ENCODE peak calls at places on chromosome 10, in four cellular contexts. D, F, Y and O are unnamed samples. For H3K4me1 and H3K27me3, the result is how much of the 10 kb centered on the place peaks cover.

GRCh38 chr10:106508920-106509319 is 655.6 kb downstream of the SORCS1 start:
- DNase-seq in D (peak), F (no peak), Y (no peak), O (no peak)

GRCh38 chr10:15122477-15123030 is 25.4 kb downstream of the RPP38 start:
- DNase-seq in D (no peak), F (no peak), Y (no peak), O (no peak)

GRCh38 chr10:86971146-86971991 is 3.1 kb downstream of the ADIRF start:
- DNase-seq in D (peak), F (no peak), Y (peak), O (peak)

GRCh38 chr10:35042783-35043182 is 47.4 kb downstream of the CUL2 start:
- DNase-seq in D (no peak), F (peak), Y (no peak), O (no peak)

GRCh38 chr10:33279791-33280190 is 54.7 kb downstream of the NRP1 start:
- DNase-seq in D (peak), F (no peak), Y (no peak), O (no peak)

GRCh38 chr10:49107890-49108274 is 7.4 kb downstream of the VSTM4 start:
- DNase-seq in D (no peak), F (no peak), Y (no peak), O (no peak)

GRCh38 chr10:61898435-61898778 is 3.1 kb upstream of the ARID5B start:
- DNase-seq in D (no peak), F (no peak), Y (no peak), O (no peak)

GRCh38 chr10:60114765-60115586 is 208.6 kb upstream of the CCDC6 start:
- DNase-seq in D (peak), F (peak), Y (peak), O (no peak)

GRCh38 chr10:125003901-125004467 is 62.1 kb downstream of the ZRANB1 start:
- DNase-seq in D (no peak), F (no peak), Y (peak), O (peak)

GRCh38 chr10:87550741-87551140 is 46.0 kb downstream of the MINPP1 start:
- DNase-seq in D (no peak), F (peak), Y (no peak), O (no peak)

GRCh38 chr10:71684356-71685173 is 35.0 kb downstream of the C10orf105 start:
- DNase-seq in D (no peak), F (peak), Y (no peak), O (no peak)

GRCh38 chr10:23310443-23310842 is 34.2 kb downstream of the C10orf67 start:
- DNase-seq in D (no peak), F (no peak), Y (no peak), O (no peak)

GRCh38 chr10:103793429-103793828 is 61.9 kb downstream of the SH3PXD2A start:
- DNase-seq in D (no peak), F (no peak), Y (no peak), O (no peak)

GRCh38 chr10:132146941-132147915 is 39.5 kb upstream of the DPYSL4 start:
- DNase-seq in D (no peak), F (no peak), Y (no peak), O (peak)
- H3K4me1 ChIP-seq in D (under half), F (under half), Y (under half), O (under half)

DNA sequence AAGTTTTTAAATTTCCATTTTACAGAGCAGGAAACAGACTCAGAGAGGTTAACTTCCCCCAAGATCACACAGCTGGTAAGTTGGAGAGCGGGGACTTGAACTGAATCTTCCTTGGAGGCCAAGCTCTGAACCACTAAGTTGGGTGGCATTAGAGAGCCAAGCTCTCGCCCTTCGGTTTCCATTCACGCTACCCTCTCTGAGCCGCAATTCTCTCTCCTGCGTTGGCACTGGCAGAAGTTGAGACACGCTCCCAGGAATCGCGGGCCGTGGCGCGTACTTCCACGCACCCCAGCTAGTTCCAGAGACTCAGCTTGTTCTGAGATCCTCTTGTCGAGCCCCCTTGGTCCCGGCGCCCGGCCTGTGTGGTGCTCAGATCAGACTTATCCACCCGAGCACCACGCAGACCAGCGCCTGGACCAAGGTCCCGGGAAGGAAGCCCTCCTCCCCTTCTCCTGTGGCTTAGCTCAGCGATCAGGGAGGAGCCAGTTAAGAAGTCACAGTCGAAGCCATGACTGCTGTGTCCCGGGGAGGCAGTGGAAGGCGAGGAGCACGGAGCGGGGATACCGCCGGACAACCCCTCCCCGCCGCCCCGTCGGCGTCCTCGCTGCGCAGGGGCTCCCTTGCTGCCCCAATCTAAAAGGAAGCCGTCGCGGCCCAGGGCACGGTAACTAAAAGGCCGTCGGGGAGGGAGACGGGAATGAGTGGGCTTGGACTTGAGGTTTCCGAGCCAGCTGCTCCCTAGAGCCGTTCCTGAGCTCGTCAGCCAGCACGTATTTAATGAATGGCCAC is 29.5 kb upstream of the VAX1 start:
- DNase-seq in D (no peak), F (no peak), Y (no peak), O (no peak)
- H3K27me3 ChIP-seq in D (half or more), F (half or more), Y (half or more), O (half or more)

GRCh38 chr10:63673246-63673645 is 152.0 kb downstream of the REEP3 start:
- DNase-seq in D (no peak), F (no peak), Y (no peak), O (no peak)

GRCh38 chr10:63672491-63672890 is 151.3 kb downstream of the REEP3 start:
- DNase-seq in D (no peak), F (no peak), Y (no peak), O (no peak)

GRCh38 chr10:63677001-63677400 is 155.8 kb downstream of the REEP3 start:
- DNase-seq in D (no peak), F (no peak), Y (no peak), O (no peak)

GRCh38 chr10:63673846-63674245 is 152.6 kb downstream of the REEP3 start:
- DNase-seq in D (no peak), F (no peak), Y (no peak), O (no peak)

DNA sequence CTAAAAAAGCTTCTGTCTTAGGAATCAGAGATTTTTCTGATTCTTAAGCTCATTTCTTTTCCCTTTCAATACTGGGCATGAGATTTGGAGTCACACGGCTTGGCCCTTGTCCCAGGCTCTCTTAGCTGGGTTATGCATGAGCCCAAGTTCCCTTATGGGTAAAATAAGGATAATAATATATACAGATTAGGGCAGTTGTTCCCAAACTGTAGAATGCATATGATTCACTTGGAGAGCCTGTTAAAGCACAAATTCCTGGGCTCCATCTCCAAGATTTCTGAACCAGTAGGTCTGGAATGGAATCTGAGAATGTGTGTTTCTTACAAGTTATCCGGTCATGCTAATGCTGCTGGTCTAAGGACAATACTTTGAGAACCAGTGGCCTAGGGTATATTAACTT is 154.0 kb downstream of the REEP3 start:
- DNase-seq in D (peak), F (no peak), Y (no peak), O (no peak)
- H3K4me1 ChIP-seq in D (under half), F (under half), Y (under half), O (under half)

GRCh38 chr10:123678376-123678775 is 12.2 kb downstream of the GPR26 start:
- DNase-seq in D (no peak), F (no peak), Y (no peak), O (no peak)
- H3K27me3 ChIP-seq in D (under half), F (under half), Y (under half), O (under half)

GRCh38 chr10:93468532-93469213 is 13.5 kb downstream of the MYOF start:
- DNase-seq in D (peak), F (no peak), Y (no peak), O (no peak)

GRCh38 chr10:93463723-93464511 is 18.2 kb downstream of the MYOF start:
- DNase-seq in D (peak), F (no peak), Y (no peak), O (no peak)

GRCh38 chr10:93464826-93465388 is 17.2 kb downstream of the MYOF start:
- DNase-seq in D (no peak), F (no peak), Y (no peak), O (no peak)

GRCh38 chr10:93462881-93463280 is 19.3 kb downstream of the MYOF start:
- DNase-seq in D (peak), F (no peak), Y (no peak), O (no peak)

GRCh38 chr10:93465806-93466675 is 16.1 kb downstream of the MYOF start:
- DNase-seq in D (peak), F (no peak), Y (peak), O (no peak)
- H3K4me1 ChIP-seq in D (under half), F (under half), Y (under half), O (under half)

GRCh38 chr10:133141963-133142350 is 18.1 kb upstream of the KNDC1 start:
- DNase-seq in D (no peak), F (no peak), Y (no peak), O (peak)
- H3K27me3 ChIP-seq in D (under half), F (under half), Y (under half), O (under half)

GRCh38 chr10:91076991-91077548 is 143.4 kb upstream of the PCGF5 start:
- DNase-seq in D (no peak), F (no peak), Y (no peak), O (no peak)
- H3K4me1 ChIP-seq in D (under half), F (under half), Y (under half), O (under half)

GRCh38 chr10:133013478-133013877 is 71.1 kb upstream of the CFAP46 start:
- DNase-seq in D (no peak), F (no peak), Y (no peak), O (peak)

GRCh38 chr10:133012573-133013359 is 70.4 kb upstream of the CFAP46 start:
- DNase-seq in D (no peak), F (peak), Y (no peak), O (peak)

GRCh38 chr10:133015321-133015720 is 72.4 kb upstream of the ADGRA1 start:
- DNase-seq in D (no peak), F (no peak), Y (no peak), O (no peak)

GRCh38 chr10:133015816-133016462 is 71.8 kb upstream of the ADGRA1 start:
- DNase-seq in D (no peak), F (no peak), Y (no peak), O (no peak)

GRCh38 chr10:133014416-133015210 is 72.2 kb upstream of the CFAP46 start:
- DNase-seq in D (no peak), F (no peak), Y (no peak), O (no peak)
- H3K27me3 ChIP-seq in D (under half), F (under half), Y (under half), O (under half)